ENCODE peak calls at places on chromosomes 6 and 20, in six cellular contexts. I is progenitor cell of endocrine pancreas, E is Calu3, Y is astrocyte, O is astrocyte of the spinal cord, L is body of pancreas. R is an unnamed sample.

GRCh38 chr6:5961836-5962235 is 44.9 kb downstream of the NRN1 start:
- DNase-seq in I (no peak), E (no peak), Y (no peak), O (no peak), L (no peak), R (no peak)

GRCh38 chr20:35232575-35232974 is 6.1 kb downstream of the MMP24 start:
- DNase-seq in I (no peak), E (no peak), Y (peak; percentile 89), O (peak; percentile 76), L (no peak), R (peak; percentile 33)

GRCh38 chr20:9068232-9068781 is 580 bp upstream of the PLCB4 start:
- DNase-seq in I (peak; percentile 56), E (peak; percentile 54), Y (peak; percentile 17), O (no peak), L (no peak), R (peak; percentile 19)

GRCh38 chr20:36820928-36821327 is 47.4 kb upstream of the DSN1 start:
- DNase-seq in I (no peak), E (no peak), Y (no peak), O (no peak), L (no peak), R (no peak)

GRCh38 chr6:14612016-14612415 is 494.4 kb downstream of the CD83 start:
- DNase-seq in I (no peak), E (no peak), Y (peak; percentile 21), O (no peak), L (no peak), R (peak; percentile 21)

GRCh38 chr6:88561974-88562736 is 396.0 kb upstream of the CNR1 start:
- DNase-seq in I (no peak), E (no peak), Y (no peak), O (no peak), L (no peak), R (no peak)

GRCh38 chr6:145081677-145082076 is 653.6 kb downstream of the EPM2A start:
- DNase-seq in I (no peak), E (no peak), Y (no peak), O (no peak), L (no peak), R (no peak)

GRCh38 chr6:10733151-10733715 is 10.4 kb downstream of the TMEM14C start:
- DNase-seq in I (no peak), E (no peak), Y (peak; percentile 53), O (peak; percentile 71), L (no peak), R (no peak)

GRCh38 chr6:74607934-74608333 is 597.9 kb downstream of the COL12A1 start:
- DNase-seq in I (no peak), E (no peak), Y (peak; percentile 57), O (peak; percentile 55), L (no peak), R (no peak)

GRCh38 chr6:34884996-34885395 is 2.8 kb downstream of the TAF11 start:
- DNase-seq in I (no peak), E (no peak), Y (no peak), O (no peak), L (no peak), R (no peak)

GRCh38 chr6:170128811-170129681 is 161.8 kb downstream of the DLL1 start:
- DNase-seq in I (peak; percentile 4), E (no peak), Y (no peak), O (no peak), L (peak; percentile 6), R (no peak)

GRCh38 chr6:137451926-137452325 is 42.3 kb downstream of the OLIG3 start:
- DNase-seq in I (no peak), E (no peak), Y (peak; percentile 56), O (peak; percentile 75), L (no peak), R (no peak)

GRCh38 chr6:90103056-90103793 is 193.4 kb downstream of the BACH2 start:
- DNase-seq in I (no peak), E (no peak), Y (peak; percentile 53), O (peak; percentile 25), L (no peak), R (no peak)

GRCh38 chr20:24106155-24106800 is 117.7 kb upstream of the GGTLC1 start:
- DNase-seq in I (no peak), E (no peak), Y (no peak), O (no peak), L (no peak), R (no peak)

GRCh38 chr20:45010399-45010828 is 44.1 kb downstream of the STK4 start:
- DNase-seq in I (no peak), E (no peak), Y (peak; percentile 85), O (peak; percentile 30), L (no peak), R (peak; percentile 39)

GRCh38 chr6:151916680-151917164 is 109.2 kb downstream of the ESR1 start:
- DNase-seq in I (no peak), E (no peak), Y (peak; percentile 68), O (peak; percentile 70), L (no peak), R (peak; percentile 25)

GRCh38 chr6:99467509-99468106 is 42.5 kb upstream of the PNISR start:
- DNase-seq in I (no peak), E (no peak), Y (peak; percentile 10), O (peak; percentile 18), L (no peak), R (peak; percentile 50)

GRCh38 chr20:50646483-50646996 is 44.8 kb downstream of the RIPOR3 start:
- DNase-seq in I (no peak), E (no peak), Y (peak; percentile 26), O (peak; percentile 31), L (no peak), R (peak; percentile 87)

GRCh38 chr6:162099685-162100084 is 627.9 kb downstream of the PRKN start:
- DNase-seq in I (no peak), E (peak; percentile 54), Y (peak; percentile 98), O (peak; percentile 88), L (no peak), R (peak; percentile 93)

GRCh38 chr20:13995086-13995665 is at the start of gene MACROD2:
- DNase-seq in I (peak; percentile 99), E (peak; percentile 97), Y (peak; percentile 58), O (peak; percentile 92), L (peak; percentile 99), R (peak; percentile 50)

GRCh38 chr6:101614774-101615173 is 221.3 kb downstream of the GRIK2 start:
- DNase-seq in I (no peak), E (no peak), Y (peak; percentile 82), O (peak; percentile 80), L (no peak), R (peak; percentile 13)

DNA sequence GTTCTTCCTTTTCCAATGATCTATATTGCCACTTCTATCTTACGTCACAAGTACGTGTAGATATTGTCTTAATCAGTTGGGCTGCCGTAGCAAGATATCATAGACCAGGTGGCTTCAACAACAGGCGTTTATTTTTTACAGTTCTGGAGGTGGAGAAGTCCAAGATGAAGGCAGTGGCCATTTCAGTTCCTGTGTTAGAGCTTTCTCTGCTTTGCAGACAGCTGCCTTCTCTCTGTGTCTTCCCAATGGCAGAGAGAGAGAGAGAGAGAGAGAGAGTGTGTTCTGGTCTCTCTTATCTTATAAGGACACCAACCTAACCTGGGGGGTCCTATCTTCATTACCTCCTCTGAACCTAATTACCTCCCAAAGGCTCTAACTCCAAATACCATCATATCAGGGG is 8.3 kb downstream of the HSF2 start:
- DNase-seq in I (no peak), E (no peak), Y (no peak), O (no peak), L (no peak), R (no peak)
- TF ChIP-seq CTCF in I (no peak), E (no peak), Y (no peak), O (no peak), L (no peak), R (no peak)

DNA sequence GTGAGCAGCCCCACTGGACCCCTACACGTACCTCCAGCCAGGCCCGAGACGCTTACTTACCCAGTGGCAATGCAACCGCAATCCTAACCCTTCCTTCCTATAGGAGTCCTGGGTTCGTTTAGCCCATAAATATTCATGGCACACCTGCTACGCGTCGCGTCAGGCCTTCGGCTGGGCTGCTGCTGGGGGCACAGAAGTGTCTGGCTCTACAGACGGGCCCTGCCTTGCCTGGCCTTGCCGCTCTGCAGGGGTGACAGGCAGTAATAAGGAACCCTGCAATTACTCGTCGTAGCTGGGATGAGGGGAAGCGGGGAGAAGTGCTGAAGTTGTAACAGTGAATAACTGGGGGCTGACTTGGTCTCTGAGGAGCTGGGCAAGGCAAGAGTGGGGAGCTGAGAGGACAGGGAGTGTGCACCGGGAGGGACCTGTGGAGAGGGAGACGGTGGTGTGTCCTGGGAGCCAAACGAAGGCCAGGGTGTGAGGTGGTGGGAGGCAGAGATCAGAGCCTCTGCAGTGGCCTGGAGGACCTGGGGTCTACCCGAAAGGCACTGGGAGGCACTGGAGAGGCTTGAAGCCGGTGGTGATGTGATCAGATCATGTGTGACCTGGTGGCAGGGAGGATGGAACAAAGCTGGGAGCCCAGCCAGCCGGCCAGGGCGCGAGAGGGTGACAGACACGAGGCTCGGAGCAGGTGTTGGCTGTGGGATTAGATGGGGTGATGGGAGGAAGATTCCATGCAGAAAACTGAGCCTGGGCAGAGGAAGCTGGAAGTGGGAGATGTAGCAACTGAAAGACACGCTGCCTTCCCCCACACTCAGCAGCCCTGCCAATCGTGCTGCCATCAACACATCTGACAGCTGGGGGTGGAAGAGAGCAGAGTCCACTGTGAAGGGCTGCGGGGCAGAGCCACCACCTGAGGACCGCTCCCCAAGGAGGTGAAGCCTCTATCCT is 36.4 kb downstream of the PSMG4 start:
- DNase-seq in I (no peak), E (peak; percentile 6), Y (no peak), O (no peak), L (no peak), R (no peak)
- TF ChIP-seq CTCF in I (peak; percentile 23), E (no peak), Y (no peak), O (no peak), L (peak; percentile 28), R (no peak)

GRCh38 chr6:333379-334002 is 41.2 kb downstream of the DUSP22 start:
- DNase-seq in I (no peak), E (no peak), Y (no peak), O (no peak), L (no peak), R (peak; percentile 18)

GRCh38 chr6:332671-333070 is 40.4 kb downstream of the DUSP22 start:
- DNase-seq in I (no peak), E (no peak), Y (peak; percentile 70), O (peak; percentile 71), L (no peak), R (peak; percentile 71)

GRCh38 chr6:329888-330691 is 37.8 kb downstream of the DUSP22 start:
- DNase-seq in I (no peak), E (no peak), Y (no peak), O (peak; percentile 27), L (no peak), R (peak; percentile 21)

GRCh38 chr6:330948-331347 is 38.7 kb downstream of the DUSP22 start:
- DNase-seq in I (no peak), E (no peak), Y (no peak), O (no peak), L (no peak), R (no peak)

GRCh38 chr6:331622-332521 is 39.6 kb downstream of the DUSP22 start:
- DNase-seq in I (no peak), E (no peak), Y (no peak), O (peak; percentile 58), L (no peak), R (no peak)
- TF ChIP-seq CTCF in I (no peak), E (no peak), Y (no peak), O (no peak), L (no peak), R (no peak)

DNA sequence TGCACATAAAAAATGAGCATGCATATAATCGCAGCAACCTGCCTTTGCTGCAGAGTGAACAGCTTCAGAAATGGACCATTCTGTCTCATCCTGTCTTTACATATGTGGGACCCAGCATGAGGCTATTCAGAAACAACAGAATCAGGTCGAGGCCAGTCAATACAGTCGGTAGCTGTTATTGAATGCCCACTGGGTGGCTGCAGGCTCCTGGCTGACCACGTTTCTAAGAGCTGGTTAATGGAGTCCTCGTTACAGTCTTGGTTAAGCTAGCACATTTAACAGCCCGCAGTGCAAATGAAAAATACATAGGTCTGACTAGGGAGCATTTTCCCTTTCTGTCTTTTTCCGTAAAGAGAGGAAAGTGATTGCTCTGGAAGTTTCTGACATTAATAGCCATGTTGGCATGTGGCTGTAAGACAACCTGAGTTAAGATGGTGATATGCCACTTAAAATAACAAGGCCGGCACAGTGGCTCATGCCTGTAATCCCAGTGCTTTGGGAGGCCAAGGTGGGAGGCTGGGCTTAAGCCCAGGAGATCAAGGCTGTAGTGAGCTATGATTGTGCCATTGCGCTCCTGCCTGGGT is 75.0 kb downstream of the SHLD1 start:
- DNase-seq in I (no peak), E (no peak), Y (no peak), O (no peak), L (no peak), R (no peak)
- TF ChIP-seq CTCF in I (no peak), E (no peak), Y (no peak), O (peak; percentile 10), L (no peak), R (no peak)

R was measured in cardiac fibroblast.